ENCODE peak calls at places on chromosomes 1 and 21, in seven cellular contexts. I is AG20443; J is mammary epithelial cell; H is NCI-H2029 treated with DMSO at 0.1 percent for 48 hours; F is CD8-positive, alpha-beta T cell; T is stimulated activated naive CD4-positive, alpha-beta T cell treated with Interleukin-2 at 50 U/mL for 16 hours; P is foreskin melanocyte. O is an unnamed sample.

GRCh38 chr21:35229290-35229689 is 180.2 kb upstream of the RUNX1 start:
- DNase-seq in I (no peak), T (no peak), F (no peak), J (no peak), H (no peak), P (no peak), O (no peak)

GRCh38 chr1:199243423-199244061 is 604.7 kb downstream of the PTPRC start:
- DNase-seq in I (peak), P (peak), T (peak), J (peak), H (no peak), F (peak), O (no peak)

GRCh38 chr1:230104395-230105244 is 37.6 kb downstream of the GALNT2 start:
- DNase-seq in J (peak), F (peak), I (peak), T (peak), P (no peak), H (peak), O (peak)

GRCh38 chr1:1299686-1300351 is 7.9 kb downstream of the ACAP3 start:
- DNase-seq in J (no peak), F (no peak), I (no peak), T (no peak), P (no peak), H (no peak), O (no peak)

GRCh38 chr1:96927125-96927524 is 205.5 kb downstream of the PTBP2 start:
- DNase-seq in I (peak), P (no peak), F (no peak), H (no peak), T (no peak), J (peak), O (no peak)

GRCh38 chr1:62093261-62093660 is 101.4 kb upstream of the L1TD1 start:
- DNase-seq in F (no peak), J (no peak), H (no peak), P (no peak), T (no peak), I (no peak), O (no peak)

GRCh38 chr1:226404063-226404903 is 3.6 kb downstream of the PARP1 start:
- DNase-seq in P (no peak), H (no peak), J (no peak), F (no peak), T (no peak), I (peak), O (no peak)

GRCh38 chr1:44418022-44418673 is 13.1 kb downstream of the RNF220 start:
- DNase-seq in P (no peak), J (no peak), F (no peak), T (no peak), H (no peak), I (no peak), O (no peak)

GRCh38 chr1:33441088-33441745 is 10.3 kb upstream of the PHC2 start:
- DNase-seq in H (peak), F (no peak), J (no peak), P (no peak), T (no peak), I (no peak), O (no peak)

GRCh38 chr1:119291611-119292206 is 76.9 kb upstream of the HAO2 start:
- DNase-seq in F (no peak), I (peak), J (no peak), P (no peak), T (no peak), H (no peak), O (no peak)

GRCh38 chr1:91124989-91125417 is 103.2 kb upstream of the ZNF644 start:
- DNase-seq in I (no peak), F (no peak), J (no peak), P (no peak), T (peak), H (no peak), O (peak)

O was measured in gastrocnemius medialis.